ENCODE peak calls at places on chromosomes 6 and 20, in eight cellular contexts. J, W, Z, M, F, K, T and S are unnamed samples.

GRCh38 chr20:31708839-31709534 is 13.7 kb downstream of the BCL2L1 start:
- DNase-seq in J (peak; percentile 57), W (no peak), Z (no peak), M (peak; percentile 28), F (no peak), K (no peak), T (no peak), S (no peak)

GRCh38 chr6:23180504-23181293 is 611.3 kb downstream of the HDGFL1 start:
- DNase-seq in J (peak; percentile 53), W (no peak), Z (peak; percentile 82), M (peak; percentile 20), F (no peak), K (peak; percentile 57), T (peak; percentile 61), S (peak; percentile 7)

GRCh38 chr6:20534906-20535305 is 649 bp downstream of the CDKAL1 start:
- DNase-seq in J (no peak), W (no peak), Z (no peak), M (no peak), F (peak; percentile 30), K (no peak), T (no peak), S (no peak)

GRCh38 chr20:62258499-62259293 is 20.4 kb downstream of the OSBPL2 start:
- DNase-seq in J (no peak), W (no peak), Z (no peak), M (no peak), F (no peak), K (no peak), T (peak; percentile 85), S (no peak)

GRCh38 chr6:31355540-31355988 is 1.4 kb downstream of the HLA-B start:
- DNase-seq in J (no peak), W (no peak), Z (no peak), M (no peak), F (no peak), K (no peak), T (no peak), S (no peak)

GRCh38 chr6:138219398-138219797 is 1.1 kb upstream of the PBOV1 start:
- DNase-seq in J (peak; percentile 73), W (no peak), Z (no peak), M (no peak), F (no peak), K (no peak), T (no peak), S (no peak)

GRCh38 chr6:126147416-126147815 is 161.1 kb downstream of the TRMT11 start:
- DNase-seq in J (no peak), W (no peak), Z (no peak), M (no peak), F (no peak), K (no peak), T (no peak), S (no peak)

GRCh38 chr6:105320766-105321165 is 82.1 kb downstream of the PREP start:
- DNase-seq in J (no peak), W (no peak), Z (no peak), M (no peak), F (no peak), K (no peak), T (no peak), S (no peak)

GRCh38 chr6:11770546-11771466 is 7.8 kb downstream of the ADTRP start:
- DNase-seq in J (peak; percentile 74), W (peak; percentile 45), Z (peak; percentile 88), M (peak; percentile 92), F (peak; percentile 52), K (peak; percentile 72), T (peak; percentile 100), S (no peak)

GRCh38 chr6:52389264-52389625 is 27.3 kb downstream of the PAQR8 start:
- DNase-seq in J (no peak), W (no peak), Z (no peak), M (no peak), F (no peak), K (no peak), T (no peak), S (no peak)

GRCh38 chr20:53857723-53858236 is 212.6 kb downstream of the BCAS1 start:
- DNase-seq in J (no peak), W (no peak), Z (no peak), M (peak; percentile 86), F (no peak), K (no peak), T (no peak), S (no peak)

GRCh38 chr6:170243791-170244291 is 47.0 kb downstream of the DLL1 start:
- DNase-seq in J (no peak), W (no peak), Z (no peak), M (no peak), F (no peak), K (no peak), T (no peak), S (no peak)

GRCh38 chr20:40563296-40563950 is 125.6 kb downstream of the MAFB start:
- DNase-seq in J (peak; percentile 71), W (peak; percentile 6), Z (no peak), M (peak; percentile 95), F (no peak), K (peak; percentile 79), T (peak; percentile 59), S (peak; percentile 47)

GRCh38 chr6:88544986-88545612 is 379.0 kb upstream of the CNR1 start:
- DNase-seq in J (no peak), W (no peak), Z (no peak), M (no peak), F (no peak), K (no peak), T (no peak), S (no peak)

GRCh38 chr6:153272201-153272980 is 141.3 kb upstream of the RGS17 start:
- DNase-seq in J (no peak), W (no peak), Z (no peak), M (no peak), F (no peak), K (no peak), T (no peak), S (no peak)

GRCh38 chr6:43887340-43887858 is 117.4 kb downstream of the VEGFA start:
- DNase-seq in J (peak; percentile 37), W (no peak), Z (no peak), M (no peak), F (no peak), K (no peak), T (no peak), S (no peak)

GRCh38 chr6:143559101-143559500 is 47.6 kb upstream of the FUCA2 start:
- DNase-seq in J (no peak), W (no peak), Z (no peak), M (no peak), F (no peak), K (no peak), T (no peak), S (no peak)

GRCh38 chr6:143555071-143555492 is 43.6 kb upstream of the FUCA2 start:
- DNase-seq in J (no peak), W (no peak), Z (no peak), M (no peak), F (no peak), K (no peak), T (no peak), S (no peak)

GRCh38 chr6:143556529-143556928 is 45.0 kb upstream of the FUCA2 start:
- DNase-seq in J (no peak), W (no peak), Z (no peak), M (no peak), F (no peak), K (no peak), T (peak; percentile 64), S (no peak)

GRCh38 chr6:143553337-143553736 is 41.8 kb upstream of the FUCA2 start:
- DNase-seq in J (no peak), W (no peak), Z (no peak), M (no peak), F (no peak), K (no peak), T (no peak), S (no peak)

DNA sequence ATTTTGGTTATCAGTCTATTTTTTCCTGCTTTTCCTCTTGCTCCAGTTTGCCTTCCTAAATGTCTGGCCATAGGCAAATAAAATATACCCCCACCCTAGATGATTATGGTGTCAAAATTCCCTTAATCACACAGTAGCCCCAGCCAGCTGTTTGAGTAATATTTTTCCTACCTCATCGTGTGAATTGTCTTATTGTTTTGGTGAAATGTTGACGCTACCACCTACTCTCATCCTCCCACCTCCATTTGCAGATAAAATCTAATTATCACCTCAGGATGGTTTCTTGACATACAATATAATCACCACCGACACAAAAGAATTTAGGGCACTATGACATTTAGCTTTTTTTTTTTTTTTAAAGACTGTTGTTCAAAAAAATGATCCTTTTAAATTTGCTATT is 44.1 kb upstream of the FUCA2 start:
- DNase-seq in J (no peak), W (no peak), Z (no peak), M (no peak), F (no peak), K (no peak), T (no peak), S (no peak)
- TF ChIP-seq CTCF in J (no peak), W (no peak), Z (no peak), M (no peak), F (no peak), K (no peak), T (no peak), S (no peak)

GRCh38 chr6:99521557-99522286 is 6.5 kb upstream of the USP45 start:
- DNase-seq in J (no peak), W (no peak), Z (no peak), M (peak; percentile 21), F (no peak), K (peak; percentile 35), T (peak; percentile 79), S (no peak)

GRCh38 chr6:99520855-99521556 is 5.8 kb upstream of the USP45 start:
- DNase-seq in J (peak; percentile 89), W (peak; percentile 2), Z (peak; percentile 82), M (peak; percentile 88), F (peak; percentile 93), K (peak; percentile 79), T (peak; percentile 86), S (peak; percentile 40)

GRCh38 chr6:99519446-99519845 is 4.2 kb upstream of the USP45 start:
- DNase-seq in J (no peak), W (no peak), Z (no peak), M (no peak), F (no peak), K (no peak), T (no peak), S (no peak)

DNA sequence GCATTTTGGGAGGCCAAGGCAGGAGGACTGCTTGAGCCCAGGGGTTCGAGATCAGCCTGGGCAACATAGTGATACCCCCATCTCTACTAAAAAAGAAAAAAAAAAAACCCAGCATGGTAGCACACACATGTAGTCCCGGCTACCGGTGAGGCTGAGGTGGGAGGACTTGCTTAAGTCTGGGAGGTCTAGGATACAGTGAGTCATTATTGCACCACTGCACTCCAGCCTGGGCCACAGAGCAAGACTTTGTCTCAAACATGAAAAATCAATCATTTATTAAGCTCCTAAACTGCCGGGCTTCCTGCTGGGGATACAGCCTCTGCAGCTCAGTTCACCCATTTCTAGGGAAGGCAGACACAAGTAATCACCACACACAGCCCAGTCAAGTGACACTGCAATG is 7.3 kb upstream of the USP45 start:
- DNase-seq in J (no peak), W (no peak), Z (no peak), M (no peak), F (no peak), K (no peak), T (peak; percentile 85), S (no peak)
- H3K4me3 ChIP-seq in J (no peak overlapping the region), W (no peak overlapping the region), Z (no peak overlapping the region), M (no peak overlapping the region), F (no peak overlapping the region), K (no peak overlapping the region), T (no peak overlapping the region), S (no peak overlapping the region)

GRCh38 chr20:407097-407952 is 774 bp upstream of the RBCK1 start:
- DNase-seq in J (peak; percentile 82), W (no peak), Z (peak; percentile 68), M (peak; percentile 81), F (peak; percentile 78), K (peak; percentile 68), T (peak; percentile 81), S (peak; percentile 67)
- TF ChIP-seq CTCF in J (no peak), W (peak; percentile 35), Z (no peak), M (peak; percentile 19), F (peak; percentile 53), K (no peak), T (peak; percentile 30), S (peak; percentile 42)

GRCh38 chr6:77829736-77830135 is 176.9 kb downstream of the MEI4 start:
- DNase-seq in J (no peak), W (no peak), Z (no peak), M (no peak), F (no peak), K (no peak), T (no peak), S (no peak)
- H3K4me3 ChIP-seq in J (no peak overlapping the region), W (no peak overlapping the region), Z (no peak overlapping the region), M (no peak overlapping the region), F (no peak overlapping the region), K (no peak overlapping the region), T (no peak overlapping the region), S (no peak overlapping the region)